ENCODE peak calls at places on chromosome 19, in six cellular contexts. T, I, E, X, B and R are unnamed samples.

GRCh38 chr19:51689751-51690358 is 3.3 kb upstream of the SPACA6 start:
- DNase-seq in B (no peak), E (peak; percentile 57), I (peak; percentile 47), X (no peak), T (peak; percentile 66), R (peak; percentile 83)

GRCh38 chr19:46035546-46035945 is 5.3 kb downstream of the IGFL4 start:
- DNase-seq in X (no peak), B (no peak), I (no peak), T (no peak), E (no peak), R (no peak)

GRCh38 chr19:1837625-1838105 is 10.6 kb downstream of the REXO1 start:
- DNase-seq in B (peak; percentile 89), E (peak; percentile 64), I (peak; percentile 65), X (no peak), T (no peak), R (no peak)

GRCh38 chr19:2618611-2619010 is 83.9 kb downstream of the GNG7 start:
- DNase-seq in T (peak; percentile 68), I (peak; percentile 79), E (no peak), X (no peak), B (no peak), R (peak; percentile 93)

GRCh38 chr19:4889034-4889825 is 13.5 kb downstream of the ARRDC5 start:
- DNase-seq in X (no peak), B (no peak), E (no peak), I (peak; percentile 92), T (no peak), R (no peak)

GRCh38 chr19:2014731-2015610 is 543 bp downstream of the BTBD2 start:
- DNase-seq in I (peak; percentile 34), X (no peak), E (no peak), B (peak; percentile 81), T (no peak), R (no peak)

GRCh38 chr19:7482584-7483439 is 6.0 kb downstream of the PEX11G start:
- DNase-seq in B (no peak), T (no peak), X (no peak), E (no peak), I (peak; percentile 33), R (peak; percentile 52)

GRCh38 chr19:45497791-45498190 is 452 bp upstream of the PPM1N start:
- DNase-seq in T (no peak), E (no peak), X (no peak), B (no peak), I (no peak), R (no peak)

GRCh38 chr19:45451181-45451849 is 16.5 kb upstream of the FOSB start:
- DNase-seq in T (peak; percentile 60), I (peak; percentile 71), X (no peak), B (no peak), E (no peak), R (no peak)

GRCh38 chr19:40348961-40349507 is 539 bp downstream of the PLD3 start:
- DNase-seq in E (peak; percentile 89), X (no peak), I (peak; percentile 76), B (no peak), T (no peak), R (no peak)

GRCh38 chr19:19321143-19321577 is 531 bp downstream of the MAU2 start:
- DNase-seq in E (peak; percentile 27), T (no peak), X (no peak), I (peak; percentile 37), B (no peak), R (no peak)

GRCh38 chr19:12782424-12783225 is 7.3 kb upstream of the HOOK2 start:
- DNase-seq in E (no peak), B (peak; percentile 85), I (peak; percentile 94), T (peak; percentile 93), X (no peak), R (peak; percentile 97)

GRCh38 chr19:33519416-33519815 is 2.2 kb downstream of the PEPD start:
- DNase-seq in I (no peak), X (no peak), E (no peak), T (no peak), B (no peak), R (no peak)

GRCh38 chr19:9498183-9498902 is at the start of gene ZNF560:
- DNase-seq in I (peak; percentile 81), E (no peak), X (no peak), T (no peak), B (peak; percentile 24), R (no peak)

DNA sequence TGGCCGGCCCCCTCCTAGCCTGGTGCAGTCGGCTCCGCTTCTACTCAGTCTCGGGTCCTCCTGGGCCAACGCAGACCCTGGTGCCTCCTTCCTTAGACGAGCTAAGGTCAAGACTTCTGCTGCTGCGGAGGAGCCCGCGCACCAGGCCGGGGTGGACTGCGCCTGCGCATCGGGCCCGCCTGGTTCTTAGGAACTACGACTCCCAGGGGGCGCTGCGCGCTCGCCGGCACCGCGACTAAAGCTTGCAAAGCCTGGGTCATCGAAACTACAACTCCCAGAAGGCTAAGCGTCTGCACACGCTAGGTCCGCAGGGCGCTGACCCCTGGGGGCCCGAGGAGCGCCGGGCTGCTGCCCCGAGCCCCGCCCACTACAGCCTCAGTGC is at the start of gene ZNF835:
- DNase-seq in I (peak; percentile 66), E (no peak), X (peak; percentile 60), T (peak; percentile 95), B (peak; percentile 58), R (peak; percentile 96)
- TF ChIP-seq CTCF in I (no peak), E (no peak), X (peak; percentile 46), T (peak; percentile 19), B (no peak), R (no peak)

GRCh38 chr19:38223119-38223523 is 901 bp downstream of the DPF1 start:
- DNase-seq in B (no peak), X (no peak), T (no peak), I (no peak), E (no peak), R (no peak)

GRCh38 chr19:38223617-38224013 is 407 bp downstream of the DPF1 start:
- DNase-seq in E (no peak), X (no peak), B (no peak), T (no peak), I (no peak), R (no peak)

GRCh38 chr19:38221421-38221820 is 2.6 kb downstream of the DPF1 start:
- DNase-seq in E (no peak), I (no peak), B (no peak), X (no peak), T (no peak), R (no peak)

GRCh38 chr19:38221919-38222828 is 1.8 kb downstream of the DPF1 start:
- DNase-seq in X (no peak), I (no peak), E (no peak), B (no peak), T (no peak), R (no peak)

GRCh38 chr19:38224014-38224862 is at the start of gene DPF1:
- DNase-seq in I (peak; percentile 91), B (peak; percentile 97), E (peak; percentile 100), T (no peak), X (no peak), R (peak; percentile 87)
- TF ChIP-seq CTCF in I (no peak), B (peak; percentile 15), E (peak; percentile 42), T (no peak), X (no peak), R (no peak)

GRCh38 chr19:49073514-49074378 is 1.2 kb upstream of the KCNA7 start:
- DNase-seq in B (no peak), E (peak; percentile 65), X (no peak), I (no peak), T (peak; percentile 79), R (no peak)
- TF ChIP-seq CTCF in B (no peak), E (peak; percentile 62), X (no peak), I (no peak), T (peak; percentile 51), R (no peak)

DNA sequence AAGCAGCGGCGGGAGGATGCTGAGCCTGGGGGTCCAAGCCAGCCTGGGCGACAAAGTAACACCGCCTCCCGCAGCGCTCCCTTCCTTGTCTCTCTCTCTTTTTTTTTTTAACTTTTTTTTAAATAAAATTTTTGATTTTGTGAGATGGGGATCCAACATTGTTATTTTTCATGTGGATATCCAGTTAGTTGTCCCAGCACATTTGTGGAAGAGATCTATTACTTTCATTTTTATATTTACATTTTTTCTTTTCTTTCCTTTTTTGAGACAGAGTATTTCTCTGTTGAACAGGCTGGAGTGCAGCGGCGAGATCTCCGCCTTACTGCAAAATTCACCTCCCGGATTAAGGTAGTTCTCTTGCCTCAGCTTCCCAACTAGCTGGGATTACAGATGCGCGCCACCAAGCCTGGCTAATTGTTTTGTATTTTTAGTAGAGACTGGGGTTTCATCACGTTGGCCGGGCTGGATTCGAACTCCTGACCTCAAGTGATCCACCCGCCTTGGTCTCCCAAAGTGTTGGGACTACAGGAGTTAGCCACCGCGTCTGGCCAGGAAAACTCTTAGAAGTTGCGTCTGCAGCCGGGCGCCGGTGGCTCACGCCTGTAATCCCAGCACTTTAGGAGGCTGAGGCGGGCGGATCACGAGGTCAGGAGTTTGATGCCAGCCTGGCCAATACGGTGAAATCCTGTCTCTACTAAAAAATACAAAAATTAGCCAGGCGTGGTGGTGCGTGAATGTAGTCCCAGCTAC is 19.4 kb downstream of the ZNF816 start:
- DNase-seq in I (no peak), X (no peak), T (no peak), E (no peak), B (no peak), R (no peak)
- TF ChIP-seq CTCF in I (no peak), X (no peak), T (no peak), E (no peak), B (no peak), R (no peak)

DNA sequence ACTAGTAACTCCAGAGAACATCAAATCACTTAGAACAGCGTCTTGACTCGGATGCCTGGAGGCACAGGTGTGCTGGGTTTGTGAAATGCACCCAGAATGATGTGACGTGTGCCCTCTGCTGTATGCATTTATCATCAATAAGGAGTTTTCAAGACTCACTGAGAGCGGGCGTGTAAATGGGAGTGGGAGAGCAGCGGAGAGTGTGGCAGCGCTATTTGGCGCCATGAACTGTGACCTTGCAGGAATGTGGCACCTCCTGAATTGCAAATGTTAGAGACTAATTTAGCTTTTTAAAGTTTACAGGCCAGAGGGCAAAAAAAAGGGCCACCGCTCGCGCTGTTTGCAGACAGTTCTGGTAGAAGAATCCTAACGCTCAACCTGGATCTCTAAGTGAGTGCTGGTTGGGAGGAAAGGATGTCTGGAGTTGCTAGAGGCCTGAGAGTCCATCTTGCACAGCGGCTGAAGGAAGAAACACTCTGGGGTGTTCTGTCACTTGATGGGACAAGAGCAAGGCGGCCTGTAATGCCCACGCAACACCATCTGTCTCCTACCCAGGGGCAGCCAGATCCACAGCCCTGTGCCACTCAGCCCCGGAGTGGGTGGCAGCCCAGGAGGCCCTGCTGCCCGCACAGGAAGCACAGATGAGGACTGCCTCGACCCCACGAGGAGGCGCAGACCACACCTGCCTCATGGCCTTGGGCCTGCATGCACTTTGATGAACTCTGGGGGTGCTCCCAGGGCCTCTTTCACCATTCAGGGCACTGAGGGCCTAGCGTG is 19.7 kb downstream of the RANBP3 start:
- DNase-seq in I (no peak), X (no peak), T (no peak), E (no peak), B (no peak), R (no peak)
- TF ChIP-seq CTCF in I (no peak), X (no peak), T (no peak), E (no peak), B (no peak), R (no peak)

GRCh38 chr19:35040826-35041547 is 534 bp upstream of the HPN start:
- DNase-seq in B (no peak), E (no peak), X (peak; percentile 38), I (peak; percentile 45), T (peak; percentile 98), R (peak; percentile 94)
- TF ChIP-seq CTCF in B (no peak), E (no peak), X (no peak), I (no peak), T (no peak), R (no peak)

GRCh38 chr19:35044317-35045117 is 3.0 kb downstream of the HPN start:
- DNase-seq in T (peak; percentile 82), B (peak; percentile 79), X (no peak), E (peak; percentile 95), I (peak; percentile 70), R (peak; percentile 78)
- TF ChIP-seq CTCF in T (peak; percentile 98), B (peak; percentile 88), X (peak; percentile 88), E (peak; percentile 99), I (peak; percentile 94), R (peak; percentile 97)

GRCh38 chr19:47832723-47833122 is 11.0 kb downstream of the CRX start:
- DNase-seq in I (no peak), E (no peak), X (no peak), T (no peak), B (no peak), R (no peak)
- TF ChIP-seq CTCF in I (no peak), E (no peak), X (no peak), T (no peak), B (no peak), R (no peak)